ENCODE peak calls at places on chromosomes 2 and 18, in four cellular contexts. O is CD8-positive, alpha-beta T cell; U is heart right ventricle; H is mucosa of descending colon. E is an unnamed sample.

GRCh38 chr2:129903586-129904425 is 75.7 kb upstream of the RAB6C start:
- DNase-seq in O (no peak), U (no peak), H (no peak), E (no peak)

GRCh38 chr2:111710085-111710484 is 173.9 kb downstream of the ANAPC1 start:
- DNase-seq in O (no peak), U (no peak), H (no peak), E (no peak)

GRCh38 chr2:239947361-239948045 is 77.6 kb downstream of the NDUFA10 start:
- DNase-seq in O (no peak), H (peak; percentile 44), U (no peak), E (peak; percentile 40)

GRCh38 chr2:64750817-64751285 is 97.1 kb upstream of the SERTAD2 start:
- DNase-seq in U (peak; percentile 99), O (peak; percentile 95), H (no peak), E (peak; percentile 99)

GRCh38 chr2:198326431-198326830 is 522.0 kb downstream of the PLCL1 start:
- DNase-seq in H (no peak), O (no peak), U (no peak), E (no peak)

GRCh38 chr18:24065942-24066341 is 51.4 kb downstream of the TTC39C start:
- DNase-seq in O (no peak), U (no peak), H (no peak), E (no peak)

GRCh38 chr2:132632000-132632649 is 37.9 kb downstream of the LYPD1 start:
- DNase-seq in O (no peak), U (no peak), H (no peak), E (no peak)

GRCh38 chr2:60976875-60977561 is 40.5 kb upstream of the PEX13 start:
- DNase-seq in U (no peak), O (no peak), H (no peak), E (no peak)

GRCh38 chr2:157443795-157444642 is at the start of gene CYTIP:
- DNase-seq in H (no peak), O (no peak), U (peak; percentile 20), E (peak; percentile 49)

GRCh38 chr2:98142106-98142815 is 55.3 kb downstream of the VWA3B start:
- DNase-seq in H (no peak), O (no peak), U (no peak), E (no peak)

GRCh38 chr18:23862071-23862470 is 152.5 kb upstream of the TTC39C start:
- DNase-seq in U (no peak), O (no peak), H (no peak), E (no peak)

GRCh38 chr2:30134582-30134981 is 12.2 kb upstream of the YPEL5 start:
- DNase-seq in U (no peak), H (no peak), O (no peak), E (no peak)
- H3K9me3 ChIP-seq in U (no peaks in the 10 kb centered on the region), H (no peaks in the 10 kb centered on the region), O (no peaks in the 10 kb centered on the region), E (no peaks in the 10 kb centered on the region)

GRCh38 chr2:48131503-48132293 is 225.4 kb upstream of the FBXO11 start:
- DNase-seq in O (no peak), U (no peak), H (no peak), E (no peak)
- H3K9me3 ChIP-seq in O (peaks cover 2% of the 10 kb centered on the region), U (no peaks in the 10 kb centered on the region), H (no peaks in the 10 kb centered on the region), E (no peaks in the 10 kb centered on the region)

DNA sequence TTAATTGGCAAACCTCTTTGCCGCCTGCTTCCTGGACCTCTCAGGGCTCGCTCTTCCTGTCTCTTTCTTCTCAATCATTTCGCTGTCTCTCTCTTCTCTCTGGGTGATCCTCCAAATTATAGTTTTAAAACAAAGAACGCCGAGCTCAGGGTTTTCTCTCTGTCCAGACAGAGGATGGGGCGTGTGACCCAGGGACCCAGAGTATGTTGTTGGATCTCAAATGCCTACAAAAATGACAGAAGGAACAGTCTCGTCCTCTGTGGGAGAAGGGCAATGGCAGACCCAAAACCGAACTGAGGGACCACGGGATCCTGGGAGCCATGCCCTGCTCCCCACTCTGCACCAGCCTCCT is 88.5 kb downstream of the EIPR1 start:
- DNase-seq in H (no peak), U (no peak), O (no peak), E (no peak)
- H3K9me3 ChIP-seq in H (no peaks in the 10 kb centered on the region), U (no peaks in the 10 kb centered on the region), O (no peaks in the 10 kb centered on the region), E (no peaks in the 10 kb centered on the region)

GRCh38 chr2:179910735-179911113 is 49.3 kb upstream of the ZNF385B start:
- DNase-seq in O (no peak), H (no peak), U (no peak), E (no peak)
- H3K9me3 ChIP-seq in O (no peaks in the 10 kb centered on the region), H (no peaks in the 10 kb centered on the region), U (no peaks in the 10 kb centered on the region), E (no peaks in the 10 kb centered on the region)

GRCh38 chr2:82494744-82495143 is 1964.3 kb downstream of the SUCLG1 start:
- DNase-seq in O (no peak), H (no peak), U (no peak), E (no peak)

GRCh38 chr2:82501217-82501616 is 1957.9 kb downstream of the SUCLG1 start:
- DNase-seq in O (no peak), U (no peak), H (no peak), E (no peak)

DNA sequence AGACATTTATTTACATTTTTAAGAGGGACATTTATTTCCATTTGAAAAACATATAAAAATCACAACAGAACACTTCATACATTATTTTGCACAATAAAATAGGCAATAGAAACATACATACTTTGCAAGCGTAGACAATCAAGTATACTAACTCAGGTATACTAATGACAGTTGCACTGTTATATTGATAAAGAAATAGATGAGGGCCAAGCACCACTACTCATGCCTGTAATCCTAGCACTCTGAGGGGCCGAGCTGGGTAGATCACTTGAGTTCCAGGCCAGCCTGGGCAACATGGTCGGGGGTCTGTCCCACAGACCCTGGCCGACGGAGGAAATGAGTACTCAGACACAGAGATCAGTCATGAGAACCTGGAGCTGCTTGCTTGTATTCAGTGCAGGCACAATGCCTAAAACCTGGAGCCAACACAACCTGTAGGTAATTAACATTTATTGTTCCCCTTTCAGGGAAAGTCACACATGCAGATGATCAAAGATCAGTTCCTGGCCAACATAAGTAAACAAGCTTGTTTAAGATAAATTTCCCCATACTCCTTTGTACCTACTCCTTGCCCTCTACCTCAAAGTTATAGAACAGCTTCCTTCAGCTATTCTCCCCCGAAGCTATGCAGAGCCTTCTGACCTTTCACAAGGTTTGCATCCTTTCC is 1960.2 kb downstream of the SUCLG1 start:
- DNase-seq in O (no peak), H (no peak), U (no peak), E (no peak)
- H3K9me3 ChIP-seq in O (peaks cover 4% of the 10 kb centered on the region), H (peaks cover 22% of the 10 kb centered on the region), U (peaks cover 28% of the 10 kb centered on the region), E (peaks cover 24% of the 10 kb centered on the region)

GRCh38 chr2:230306474-230306873 is 20.5 kb upstream of the SP140L start:
- DNase-seq in O (no peak), H (no peak), U (no peak), E (no peak)
- H3K9me3 ChIP-seq in O (no peaks in the 10 kb centered on the region), H (peaks cover 4% of the 10 kb centered on the region), U (peaks cover under 1% of the 10 kb centered on the region), E (peaks cover 12% of the 10 kb centered on the region)

GRCh38 chr2:226439337-226439736 is 360.3 kb downstream of the IRS1 start:
- DNase-seq in O (no peak), U (no peak), H (no peak), E (no peak)
- H3K9me3 ChIP-seq in O (no peaks in the 10 kb centered on the region), U (no peaks in the 10 kb centered on the region), H (no peaks in the 10 kb centered on the region), E (no peaks in the 10 kb centered on the region)